ENCODE peak calls at places on chromosome 11, in seven cellular contexts. H, D, I, B, U, E and C are unnamed samples.
A peak's percentile ranks its signal among the peaks of the same experiment; 100 is the strongest.

GRCh38 chr11:134557571-134558257 is 145.7 kb upstream of the B3GAT1 start:
- DNase-seq in H (no peak), D (no peak), I (no peak), B (no peak), U (no peak), E (no peak), C (no peak)

GRCh38 chr11:767238-767637 is 10.0 kb downstream of the GATD1 start:
- DNase-seq in H (no peak), D (no peak), I (no peak), B (no peak), U (no peak), E (no peak), C (no peak)

GRCh38 chr11:74634537-74634936 is 42.2 kb downstream of the POLD3 start:
- DNase-seq in H (peak; percentile 41), D (no peak), I (peak; percentile 40), B (peak; percentile 50), U (no peak), E (no peak), C (peak; percentile 64)

GRCh38 chr11:119774180-119774763 is 45.3 kb upstream of the NECTIN1 start:
- DNase-seq in H (peak; percentile 42), D (no peak), I (no peak), B (peak; percentile 56), U (peak; percentile 36), E (peak; percentile 81), C (peak; percentile 33)

GRCh38 chr11:57399221-57399620 is 8.8 kb upstream of the PRG2 start:
- DNase-seq in H (no peak), D (no peak), I (no peak), B (peak; percentile 65), U (no peak), E (no peak), C (no peak)

GRCh38 chr11:13261600-13262061 is 16.0 kb upstream of the BMAL1 start:
- DNase-seq in H (peak; percentile 94), D (no peak), I (no peak), B (peak; percentile 84), U (no peak), E (no peak), C (peak; percentile 93)

GRCh38 chr11:1292018-1292643 is 17.3 kb downstream of the TOLLIP start:
- DNase-seq in H (no peak), D (peak; percentile 7), I (no peak), B (no peak), U (no peak), E (no peak), C (no peak)

GRCh38 chr11:36333468-36333867 is 37.4 kb downstream of the PRR5L start:
- DNase-seq in H (peak; percentile 8), D (no peak), I (no peak), B (no peak), U (no peak), E (no peak), C (no peak)

GRCh38 chr11:58914821-58915543 is 24.3 kb upstream of the GLYATL1 start:
- DNase-seq in H (peak; percentile 62), D (no peak), I (no peak), B (no peak), U (no peak), E (no peak), C (no peak)

GRCh38 chr11:895331-896223 is 15.0 kb downstream of the CHID1 start:
- DNase-seq in H (no peak), D (no peak), I (no peak), B (no peak), U (no peak), E (no peak), C (no peak)

GRCh38 chr11:118544647-118545010 is 13.6 kb downstream of the TMEM25 start:
- DNase-seq in H (no peak), D (no peak), I (no peak), B (no peak), U (no peak), E (no peak), C (no peak)

GRCh38 chr11:133710241-133710640 is 135.1 kb downstream of the SPATA19 start:
- DNase-seq in H (no peak), D (no peak), I (no peak), B (no peak), U (no peak), E (no peak), C (no peak)

GRCh38 chr11:108278546-108278945 is 55.7 kb downstream of the ATM start:
- DNase-seq in H (peak; percentile 15), D (no peak), I (no peak), B (no peak), U (peak; percentile 12), E (no peak), C (no peak)

GRCh38 chr11:117743121-117743815 is 53.7 kb downstream of the DSCAML1 start:
- DNase-seq in H (peak; percentile 4), D (no peak), I (peak; percentile 34), B (no peak), U (no peak), E (no peak), C (no peak)

GRCh38 chr11:74696932-74697687 is 34.1 kb downstream of the CHRDL2 start:
- DNase-seq in H (no peak), D (peak; percentile 96), I (peak; percentile 89), B (peak; percentile 93), U (no peak), E (peak; percentile 36), C (no peak)

GRCh38 chr11:101914349-101914736 is 467 bp upstream of the CEP126 start:
- DNase-seq in H (peak; percentile 17), D (no peak), I (no peak), B (no peak), U (peak; percentile 19), E (no peak), C (no peak)

GRCh38 chr11:118980191-118980881 is 8.8 kb downstream of the FOXR1 start:
- DNase-seq in H (no peak), D (peak; percentile 54), I (no peak), B (peak; percentile 11), U (no peak), E (no peak), C (no peak)